ENCODE peak calls at places on chromosome 1, in four cellular contexts. P, L, I and H are unnamed samples.

GRCh38 chr1:110135268-110136065 is 14.8 kb upstream of the SLC6A17 start:
- DNase-seq in P (no peak), L (no peak), I (no peak), H (no peak)

GRCh38 chr1:30816211-30817082 is 58.9 kb upstream of the LAPTM5 start:
- DNase-seq in L (peak), I (no peak), P (peak), H (no peak)

GRCh38 chr1:81232505-81232904 is 568.2 kb upstream of the ADGRL2 start:
- DNase-seq in L (no peak), P (no peak), I (no peak), H (no peak)

GRCh38 chr1:21289700-21290545 is at the start of gene ECE1:
- DNase-seq in I (no peak), P (peak), L (peak), H (no peak)

GRCh38 chr1:69976896-69977295 is 228.5 kb downstream of the LRRC40 start:
- DNase-seq in P (no peak), L (no peak), I (no peak), H (no peak)

GRCh38 chr1:203628185-203628996 is 1.8 kb downstream of the ATP2B4 start:
- DNase-seq in L (peak), P (peak), I (peak), H (no peak)

GRCh38 chr1:217078010-217078704 is 354.9 kb upstream of the ESRRG start:
- DNase-seq in I (no peak), L (no peak), P (no peak), H (no peak)

GRCh38 chr1:56877973-56878372 is 23.4 kb downstream of the C8A start:
- DNase-seq in P (no peak), I (no peak), L (no peak), H (no peak)

GRCh38 chr1:22025368-22026154 is 24.1 kb downstream of the CELA3A start:
- DNase-seq in I (peak), P (peak), L (peak), H (peak)

GRCh38 chr1:11620405-11620804 is 33.8 kb downstream of the FBXO2 start:
- DNase-seq in L (no peak), I (no peak), P (no peak), H (no peak)

GRCh38 chr1:7865978-7866377 is 13.1 kb upstream of the UTS2 start:
- DNase-seq in P (no peak), I (no peak), L (no peak), H (no peak)

GRCh38 chr1:14522331-14523241 is 75.9 kb upstream of the KAZN start:
- DNase-seq in I (peak), L (peak), P (no peak), H (peak)

GRCh38 chr1:206833741-206834140 is 31.7 kb upstream of the IL20 start:
- DNase-seq in P (no peak), L (no peak), I (no peak), H (no peak)

GRCh38 chr1:45334308-45335245 is 5.4 kb upstream of the TOE1 start:
- DNase-seq in P (no peak), L (peak), I (no peak), H (no peak)

GRCh38 chr1:58539553-58539952 is 7.0 kb downstream of the OMA1 start:
- DNase-seq in L (no peak), P (no peak), I (no peak), H (no peak)

GRCh38 chr1:38534473-38534823 is 325.1 kb downstream of the RRAGC start:
- DNase-seq in L (no peak), P (no peak), I (no peak), H (no peak)

GRCh38 chr1:55579332-55579996 is 364.3 kb upstream of the USP24 start:
- DNase-seq in L (no peak), I (no peak), P (no peak), H (no peak)

GRCh38 chr1:61534847-61535246 is 190.1 kb downstream of the TM2D1 start:
- DNase-seq in P (no peak), L (no peak), I (no peak), H (no peak)

GRCh38 chr1:153728305-153729066 is 636 bp downstream of the INTS3 start:
- DNase-seq in I (peak), L (peak), P (peak), H (no peak)